ENCODE peak calls at places on chromosomes 5 and 9, in six cellular contexts. K is H9, M is A549, W is lower lobe of right lung, A is kidney, X is adrenal gland. U is an unnamed sample. For H3K4me1, the result is how much of the 10 kb centered on the place peaks cover.

GRCh38 chr5:14036514-14036913 is 92.0 kb upstream of the DNAH5 start:
- DNase-seq in A (no peak), M (peak), X (no peak), K (peak), W (no peak), U (no peak)

GRCh38 chr9:135075234-135076142 is 12.0 kb upstream of the OLFM1 start:
- DNase-seq in A (peak), X (peak), W (peak), K (peak), M (no peak), U (peak)

GRCh38 chr5:89351232-89351631 is 468.2 kb upstream of the MEF2C start:
- DNase-seq in W (no peak), K (no peak), X (no peak), A (no peak), M (peak), U (no peak)

GRCh38 chr5:5891350-5891749 is 468.9 kb downstream of the ICE1 start:
- DNase-seq in A (no peak), K (no peak), M (no peak), X (no peak), W (no peak), U (peak)

GRCh38 chr5:80182802-80183645 is 72.8 kb downstream of the SERINC5 start:
- DNase-seq in A (no peak), M (peak), X (no peak), W (no peak), K (peak), U (no peak)

GRCh38 chr5:1244976-1245375 is 19.8 kb downstream of the SLC6A18 start:
- DNase-seq in M (no peak), W (no peak), A (no peak), X (no peak), K (no peak), U (no peak)

GRCh38 chr5:72328172-72328571 is 8.0 kb downstream of the PTCD2 start:
- DNase-seq in M (peak), A (no peak), W (no peak), X (peak), K (no peak), U (no peak)

GRCh38 chr5:173581408-173582197 is 34.8 kb downstream of the BOD1 start:
- DNase-seq in M (peak), W (no peak), X (no peak), A (no peak), K (peak), U (no peak)

GRCh38 chr5:116013931-116014330 is 18.3 kb upstream of the ARL14EPL start:
- DNase-seq in A (no peak), X (no peak), K (no peak), M (no peak), W (no peak), U (no peak)

GRCh38 chr9:137462396-137463193 is 3.5 kb upstream of the NSMF start:
- DNase-seq in W (no peak), M (no peak), A (peak), K (no peak), X (no peak), U (no peak)

GRCh38 chr5:115490601-115491000 is 54.0 kb downstream of the FEM1C start:
- DNase-seq in X (no peak), A (no peak), W (no peak), M (no peak), K (no peak), U (no peak)

GRCh38 chr5:14872070-14872989 is 752 bp upstream of the ANKH start:
- DNase-seq in W (peak), M (peak), K (peak), X (peak), A (peak), U (peak)

GRCh38 chr5:131384616-131385214 is 120.9 kb downstream of the CDC42SE2 start:
- DNase-seq in K (no peak), A (no peak), X (no peak), M (no peak), W (no peak), U (no peak)

GRCh38 chr9:91492237-91492636 is 68.6 kb upstream of the NFIL3 start:
- DNase-seq in W (no peak), K (no peak), X (no peak), A (no peak), M (no peak), U (no peak)

GRCh38 chr9:91494751-91495150 is 71.1 kb upstream of the NFIL3 start:
- DNase-seq in A (no peak), M (no peak), W (no peak), X (no peak), K (no peak), U (no peak)

GRCh38 chr9:91500509-91501011 is 76.9 kb upstream of the NFIL3 start:
- DNase-seq in M (peak), W (no peak), X (peak), A (no peak), K (no peak), U (peak)

GRCh38 chr9:91495450-91495849 is 71.8 kb upstream of the NFIL3 start:
- DNase-seq in A (no peak), M (no peak), K (no peak), W (no peak), X (no peak), U (peak)

GRCh38 chr9:91496351-91496750 is 72.7 kb upstream of the NFIL3 start:
- DNase-seq in X (no peak), M (no peak), W (no peak), K (no peak), A (no peak), U (no peak)
- H3K27ac ChIP-seq in X (no peak), M (no peak), W (no peak), K (no peak), A (no peak), U (no peak)

DNA sequence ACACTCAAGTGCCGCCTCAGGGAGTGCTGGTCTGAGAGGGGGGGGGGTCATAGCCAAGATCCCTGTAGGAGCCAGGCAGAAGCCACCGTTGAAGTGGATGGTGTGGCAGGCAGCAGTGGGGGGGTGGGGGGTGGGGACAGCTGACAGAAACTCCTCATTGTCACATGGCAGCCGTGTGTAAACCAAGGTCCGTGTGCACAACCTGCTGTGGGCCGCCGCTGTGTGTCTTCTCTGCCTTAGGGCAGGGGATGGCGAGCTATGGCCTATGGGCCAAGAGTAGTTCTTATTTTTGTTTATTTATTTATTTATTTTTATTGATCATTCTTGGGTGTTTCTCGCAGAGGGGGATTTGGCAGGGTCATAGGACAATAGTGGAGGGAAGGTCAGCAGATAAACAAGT is 13.4 kb downstream of the SQSTM1 start:
- DNase-seq in A (peak), M (no peak), W (no peak), X (no peak), K (no peak), U (no peak)
- H3K4me1 ChIP-seq in A (under half), M (half or more), W (under half), X (under half), K (under half), U (under half)

GRCh38 chr9:112310826-112311225 is 22.6 kb downstream of the PTBP3 start:
- DNase-seq in X (no peak), W (no peak), K (no peak), A (no peak), M (no peak), U (no peak)
- H3K27ac ChIP-seq in X (no peak), W (no peak), K (peak), A (no peak), M (no peak), U (no peak)

DNA sequence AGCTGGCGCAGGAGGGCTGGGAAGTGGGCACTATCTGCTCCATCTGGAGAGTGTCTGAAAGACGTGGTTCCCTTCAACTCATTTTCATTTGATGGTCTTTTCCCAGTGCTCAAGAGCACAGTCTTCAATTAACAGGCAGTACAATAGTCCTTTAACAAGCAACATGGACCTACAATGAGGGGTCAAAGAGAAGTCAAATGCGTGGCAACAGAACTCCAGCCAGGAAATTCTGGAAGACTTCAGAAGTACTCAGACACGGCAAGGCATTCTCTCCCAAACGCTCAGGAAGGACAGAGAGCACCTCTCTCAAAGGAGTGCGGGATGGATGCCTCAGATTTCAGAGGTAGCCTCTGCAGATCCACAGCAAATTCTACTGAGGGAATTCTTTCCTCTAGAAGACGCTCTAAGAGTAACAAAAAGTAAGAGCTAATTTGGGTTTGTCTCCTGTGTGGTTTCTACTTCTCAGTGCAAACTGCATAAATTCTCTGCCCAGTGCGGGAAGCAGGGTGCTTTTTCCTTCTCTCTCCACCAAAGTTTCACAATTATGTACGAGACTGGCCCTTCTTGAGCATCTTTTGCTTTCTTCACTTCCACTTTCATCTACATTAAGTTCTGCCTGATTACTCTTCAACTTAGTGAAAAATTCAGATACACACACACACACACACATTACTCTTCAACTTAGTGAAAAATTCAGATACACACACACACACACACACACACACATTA is 56.4 kb downstream of the LHFPL2 start:
- DNase-seq in A (no peak), X (no peak), W (no peak), M (no peak), K (no peak), U (peak)
- H3K4me1 ChIP-seq in A (under half), X (half or more), W (under half), M (half or more), K (under half), U (half or more)

GRCh38 chr9:107739601-107740082 is 250.1 kb upstream of the KLF4 start:
- DNase-seq in A (peak), X (peak), M (no peak), K (no peak), W (peak), U (no peak)
- H3K27ac ChIP-seq in A (no peak), X (peak), M (peak), K (no peak), W (peak), U (no peak)

DNA sequence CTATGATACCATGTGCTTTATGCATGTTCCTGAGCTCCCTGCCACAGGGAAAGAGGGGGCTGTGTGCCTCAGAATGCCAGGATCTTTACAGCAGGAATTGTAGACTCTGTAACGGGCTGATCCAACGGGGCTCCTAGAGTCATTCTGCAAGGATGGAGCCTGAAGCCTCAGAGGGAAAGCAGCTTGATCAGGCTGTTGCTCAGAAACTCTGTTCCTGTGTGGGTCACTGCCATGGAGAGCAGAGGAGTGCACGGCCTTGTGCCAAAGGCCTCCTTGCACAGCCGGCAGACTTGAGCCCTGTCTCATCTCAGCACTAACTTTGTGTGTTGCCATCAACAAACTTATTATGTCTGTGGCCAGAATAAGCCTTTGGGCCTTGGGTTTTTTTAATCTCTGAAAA is 51.8 kb downstream of the AMBP start:
- DNase-seq in A (no peak), K (no peak), X (no peak), M (no peak), W (no peak), U (no peak)
- H3K4me1 ChIP-seq in A (under half), K (under half), X (under half), M (under half), W (under half), U (under half)

GRCh38 chr5:125396462-125396861 is 650.0 kb upstream of the ZNF608 start:
- DNase-seq in W (no peak), A (no peak), X (no peak), K (no peak), M (no peak), U (no peak)
- H3K27ac ChIP-seq in W (no peak), A (no peak), X (no peak), K (no peak), M (no peak), U (no peak)

U was measured in SJSA1.